ENCODE peak calls at places on chromosomes 3 and 15, in nine cellular contexts. H, V, J, E, G, B, D, R and Q are unnamed samples.

GRCh38 chr3:13016083-13016725 is 57.0 kb downstream of the IQSEC1 start:
- DNase-seq in H (no peak), B (peak), D (peak), R (no peak), G (peak), V (no peak), J (no peak), E (no peak), Q (peak)

GRCh38 chr3:154987846-154988245 is 92.3 kb upstream of the MME start:
- DNase-seq in R (no peak), H (no peak), E (no peak), B (no peak), D (no peak), J (no peak), V (no peak), G (no peak), Q (no peak)

GRCh38 chr15:33801954-33802353 is 166.3 kb upstream of the CHRM5 start:
- DNase-seq in B (no peak), G (no peak), V (no peak), E (no peak), J (no peak), D (no peak), H (no peak), R (no peak), Q (no peak)

GRCh38 chr15:90660195-90660995 is 56.8 kb upstream of the BLM start:
- DNase-seq in V (peak), G (peak), E (peak), R (peak), H (peak), D (peak), J (peak), B (peak), Q (peak)

GRCh38 chr15:50353251-50353998 is 1.6 kb downstream of the GABPB1 start:
- DNase-seq in R (no peak), V (no peak), B (peak), E (peak), G (peak), H (no peak), D (no peak), J (no peak), Q (no peak)

GRCh38 chr3:43455233-43455632 is 166.6 kb downstream of the ANO10 start:
- DNase-seq in B (no peak), J (no peak), R (no peak), D (no peak), E (no peak), H (no peak), V (no peak), G (peak), Q (no peak)

GRCh38 chr3:18153571-18154173 is 271.5 kb downstream of the SATB1 start:
- DNase-seq in E (peak), B (no peak), J (no peak), G (peak), V (no peak), D (no peak), R (no peak), H (no peak), Q (no peak)

GRCh38 chr15:74399511-74400312 is 32.3 kb upstream of the CYP11A1 start:
- DNase-seq in E (no peak), D (peak), V (no peak), G (peak), B (peak), J (no peak), H (peak), R (no peak), Q (no peak)

GRCh38 chr15:85869124-85869523 is 74.4 kb upstream of the KLHL25 start:
- DNase-seq in R (no peak), B (no peak), H (no peak), G (no peak), J (no peak), D (no peak), V (no peak), E (no peak), Q (no peak)

GRCh38 chr3:126269360-126269759 is 87.8 kb downstream of the KLF15 start:
- DNase-seq in E (no peak), G (peak), B (no peak), H (no peak), D (no peak), V (no peak), J (no peak), R (no peak), Q (no peak)

GRCh38 chr15:62941719-62942118 is 100.8 kb upstream of the TPM1 start:
- DNase-seq in R (no peak), H (no peak), J (no peak), E (no peak), V (no peak), G (peak), D (no peak), B (no peak), Q (no peak)

GRCh38 chr3:50324351-50325144 is 2.0 kb upstream of the HYAL2 start:
- DNase-seq in V (peak), J (peak), R (peak), H (peak), E (no peak), B (peak), G (peak), D (peak), Q (peak)

GRCh38 chr3:188416041-188416440 is 262.1 kb downstream of the LPP start:
- DNase-seq in G (peak), E (no peak), R (no peak), H (no peak), D (no peak), J (no peak), B (no peak), V (no peak), Q (no peak)

GRCh38 chr3:54999159-54999558 is 71.3 kb upstream of the LRTM1 start:
- DNase-seq in H (no peak), E (peak), D (no peak), G (peak), J (no peak), V (no peak), R (peak), B (no peak), Q (no peak)

GRCh38 chr3:43695863-43696262 is 5.1 kb downstream of the ABHD5 start:
- DNase-seq in H (no peak), V (no peak), G (no peak), E (no peak), J (no peak), D (no peak), B (no peak), R (no peak), Q (no peak)

GRCh38 chr3:54240-54639 is 142.3 kb upstream of the CHL1 start:
- DNase-seq in H (no peak), J (no peak), R (no peak), D (no peak), V (no peak), B (peak), G (no peak), E (no peak), Q (no peak)

GRCh38 chr3:106018111-106018510 is 149.3 kb upstream of the CBLB start:
- DNase-seq in E (no peak), D (no peak), V (no peak), H (no peak), B (no peak), J (no peak), R (no peak), G (no peak), Q (no peak)

GRCh38 chr3:33006081-33006480 is 54.6 kb downstream of the CCR4 start:
- DNase-seq in B (no peak), R (no peak), J (no peak), V (no peak), G (no peak), E (no peak), H (no peak), D (no peak), Q (no peak)

GRCh38 chr3:60065227-60065868 is 1015.5 kb upstream of the CFAP20DC start:
- DNase-seq in E (no peak), B (no peak), J (no peak), G (no peak), V (no peak), D (no peak), H (no peak), R (no peak), Q (no peak)

GRCh38 chr15:92882697-92883642 is 17.2 kb upstream of the CHD2 start:
- DNase-seq in D (no peak), B (peak), E (no peak), V (peak), G (peak), R (no peak), J (peak), H (peak), Q (peak)

GRCh38 chr15:62344806-62345539 is 179.9 kb upstream of the C2CD4B start:
- DNase-seq in J (peak), D (no peak), R (peak), V (peak), B (peak), G (peak), H (peak), E (no peak), Q (peak)

GRCh38 chr15:98518823-98519561 is 129.3 kb upstream of the IGF1R start:
- DNase-seq in V (no peak), B (peak), J (peak), D (peak), H (peak), E (peak), G (peak), R (peak), Q (no peak)

GRCh38 chr3:127822166-127822835 is at the start of gene MGLL:
- DNase-seq in V (no peak), H (peak), D (no peak), G (peak), R (peak), J (peak), E (no peak), B (no peak), Q (peak)

GRCh38 chr3:55486857-55487375 is at the start of gene WNT5A:
- DNase-seq in B (no peak), J (no peak), V (no peak), H (no peak), D (no peak), R (peak), E (no peak), G (peak), Q (peak)

GRCh38 chr15:43514241-43515057 is 3.0 kb upstream of the MAP1A start:
- DNase-seq in B (peak), H (no peak), V (no peak), R (no peak), G (peak), J (peak), D (peak), E (no peak), Q (peak)

GRCh38 chr3:170606675-170607074 is 20.8 kb upstream of the SLC7A14 start:
- DNase-seq in B (no peak), G (no peak), J (no peak), H (no peak), R (no peak), D (no peak), E (no peak), V (no peak), Q (no peak)

GRCh38 chr15:32898991-32899613 is 181.3 kb downstream of the GREM1 start:
- DNase-seq in J (peak), B (no peak), H (no peak), V (no peak), R (no peak), G (no peak), D (no peak), E (no peak), Q (no peak)

GRCh38 chr3:77467702-77468407 is 428.0 kb downstream of the ROBO2 start:
- DNase-seq in H (no peak), J (peak), E (no peak), D (no peak), B (no peak), R (no peak), G (peak), V (no peak), Q (no peak)

GRCh38 chr15:101723161-101723873 is 956 bp downstream of the TARS3 start:
- DNase-seq in E (no peak), D (peak), B (peak), G (peak), V (no peak), J (no peak), H (peak), R (no peak), Q (no peak)

GRCh38 chr15:63985221-63986184 is 60.8 kb downstream of the DAPK2 start:
- DNase-seq in H (no peak), E (no peak), B (no peak), V (no peak), G (peak), J (no peak), R (no peak), D (no peak), Q (peak)

GRCh38 chr15:93862791-93863190 is 368.6 kb upstream of the MCTP2 start:
- DNase-seq in E (no peak), H (peak), G (no peak), D (peak), V (no peak), J (no peak), R (no peak), B (peak), Q (peak)